ENCODE peak calls at places on chromosomes 6 and 20, in four cellular contexts. V is upper lobe of left lung, F is heart left ventricle, K is Peyer's patch. N is an unnamed sample.

GRCh38 chr6:83292900-83293843 is 100.0 kb downstream of the RWDD2A start:
- DNase-seq in V (no peak), F (no peak), K (no peak), N (no peak)

GRCh38 chr20:48339147-48339985 is 488.4 kb downstream of the PREX1 start:
- DNase-seq in V (no peak), F (no peak), K (no peak), N (no peak)

GRCh38 chr6:163298079-163298807 is 116.3 kb upstream of the QKI start:
- DNase-seq in V (no peak), F (no peak), K (no peak), N (no peak)

GRCh38 chr6:20211037-20211940 is 980 bp downstream of the MBOAT1 start:
- DNase-seq in V (no peak), F (no peak), K (no peak), N (no peak)

GRCh38 chr20:19583532-19584175 is 174.4 kb upstream of the RIN2 start:
- DNase-seq in V (no peak), F (peak; percentile 66), K (peak; percentile 80), N (peak; percentile 55)

GRCh38 chr6:15914553-15914952 is 214.3 kb upstream of the MYLIP start:
- DNase-seq in V (no peak), F (no peak), K (no peak), N (no peak)

GRCh38 chr20:1171461-1172093 is 13.2 kb downstream of the TMEM74B start:
- DNase-seq in V (no peak), F (no peak), K (no peak), N (no peak)

GRCh38 chr20:25019381-25020155 is 27.0 kb upstream of the APMAP start:
- DNase-seq in V (no peak), F (peak; percentile 10), K (peak; percentile 24), N (peak; percentile 81)

GRCh38 chr6:158174514-158174913 is 6.4 kb downstream of the GTF2H5 start:
- DNase-seq in V (no peak), F (no peak), K (no peak), N (no peak)

GRCh38 chr20:37524859-37525708 is 2.6 kb downstream of the BLCAP start:
- DNase-seq in V (no peak), F (no peak), K (peak; percentile 58), N (peak; percentile 44)

GRCh38 chr20:46702447-46703203 is 6.8 kb upstream of the SLC2A10 start:
- DNase-seq in V (no peak), F (no peak), K (no peak), N (no peak)

GRCh38 chr6:155880905-155881304 is 425.3 kb upstream of the NOX3 start:
- DNase-seq in V (no peak), F (no peak), K (no peak), N (peak; percentile 46)

GRCh38 chr20:58245181-58245891 is 16.9 kb upstream of the ANKRD60 start:
- DNase-seq in V (no peak), F (no peak), K (no peak), N (no peak)

GRCh38 chr20:46712056-46712636 is 2.7 kb downstream of the SLC2A10 start:
- DNase-seq in V (no peak), F (no peak), K (no peak), N (no peak)

GRCh38 chr6:147676896-147677295 is 168.4 kb downstream of the SAMD5 start:
- DNase-seq in V (no peak), F (no peak), K (no peak), N (no peak)

GRCh38 chr6:39330476-39330875 is 8.0 kb upstream of the KCNK16 start:
- DNase-seq in V (no peak), F (peak; percentile 54), K (no peak), N (no peak)

GRCh38 chr6:16800942-16801341 is 39.7 kb upstream of the ATXN1 start:
- DNase-seq in V (no peak), F (peak; percentile 44), K (no peak), N (no peak)

GRCh38 chr20:32678948-32679347 is 5.2 kb upstream of the C20orf203 start:
- DNase-seq in V (no peak), F (peak; percentile 61), K (no peak), N (peak; percentile 32)

GRCh38 chr6:2579241-2579761 is 171.4 kb downstream of the MYLK4 start:
- DNase-seq in V (peak; percentile 89), F (peak; percentile 58), K (no peak), N (no peak)

GRCh38 chr20:62887147-62887859 is 25.7 kb upstream of the TCFL5 start:
- DNase-seq in V (no peak), F (peak; percentile 73), K (peak; percentile 82), N (peak; percentile 50)

GRCh38 chr20:43721429-43722152 is 5.2 kb downstream of the GTSF1L start:
- DNase-seq in V (peak; percentile 58), F (no peak), K (no peak), N (no peak)

GRCh38 chr20:52682271-52682670 is 289.9 kb upstream of the TSHZ2 start:
- DNase-seq in V (no peak), F (no peak), K (no peak), N (no peak)

GRCh38 chr6:166691741-166692140 is 64.7 kb upstream of the RPS6KA2 start:
- DNase-seq in V (no peak), F (no peak), K (no peak), N (no peak)

GRCh38 chr20:61127311-61128044 is 124.6 kb upstream of the CDH4 start:
- DNase-seq in V (peak; percentile 50), F (no peak), K (no peak), N (no peak)

GRCh38 chr6:22468566-22468965 is 100.8 kb upstream of the HDGFL1 start:
- DNase-seq in V (no peak), F (no peak), K (no peak), N (no peak)

GRCh38 chr20:19890358-19891117 is 126.6 kb upstream of the NAA20 start:
- DNase-seq in V (no peak), F (no peak), K (no peak), N (no peak)

GRCh38 chr6:3013486-3013885 is 13.8 kb downstream of the NQO2 start:
- DNase-seq in V (no peak), F (peak; percentile 54), K (no peak), N (no peak)

DNA sequence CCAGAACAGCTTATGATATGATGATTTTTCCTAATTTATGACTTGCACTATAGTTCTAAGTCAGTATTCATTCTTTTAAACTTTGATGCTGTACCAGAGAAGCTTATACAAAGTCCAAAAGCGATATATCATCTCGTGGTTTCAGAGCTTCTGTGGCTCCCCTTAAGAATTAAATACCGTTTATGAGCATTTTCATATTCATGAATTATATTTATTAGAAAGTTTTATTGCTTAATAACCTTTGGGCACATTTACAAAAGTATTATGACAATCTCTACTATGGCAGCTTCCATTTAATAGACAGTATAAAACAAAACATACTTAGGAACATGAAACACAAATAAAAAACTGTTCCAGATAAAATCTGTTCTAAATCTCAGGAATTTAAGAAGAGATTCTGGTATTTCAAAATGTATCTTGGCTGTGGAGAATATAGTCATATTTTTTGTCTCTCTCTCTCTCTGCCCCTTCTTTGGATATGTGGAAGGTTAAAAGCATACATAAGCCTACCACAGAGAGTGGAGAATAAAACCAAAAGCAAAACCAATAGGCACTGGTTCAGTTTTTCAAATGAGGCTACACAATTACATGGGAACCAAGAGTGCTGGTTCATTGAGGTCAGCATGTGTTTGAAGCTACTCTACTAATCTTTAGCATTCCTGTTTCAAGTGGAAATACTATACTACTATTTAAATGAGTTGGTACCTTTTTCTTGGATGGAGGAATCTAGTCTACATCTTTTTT is 884.5 kb upstream of the GJE1 start:
- DNase-seq in V (no peak), F (no peak), K (no peak), N (no peak)
- H3K4me3 ChIP-seq in V (no peak overlapping the region), F (no peak overlapping the region), K (no peak overlapping the region), N (no peak overlapping the region)

GRCh38 chr6:31558631-31559500 is 11.5 kb downstream of the NFKBIL1 start:
- DNase-seq in V (no peak), F (peak; percentile 51), K (peak; percentile 81), N (no peak)
- TF ChIP-seq POLR2A in V (no peak), F (no peak), K (no peak), N (no peak)

DNA sequence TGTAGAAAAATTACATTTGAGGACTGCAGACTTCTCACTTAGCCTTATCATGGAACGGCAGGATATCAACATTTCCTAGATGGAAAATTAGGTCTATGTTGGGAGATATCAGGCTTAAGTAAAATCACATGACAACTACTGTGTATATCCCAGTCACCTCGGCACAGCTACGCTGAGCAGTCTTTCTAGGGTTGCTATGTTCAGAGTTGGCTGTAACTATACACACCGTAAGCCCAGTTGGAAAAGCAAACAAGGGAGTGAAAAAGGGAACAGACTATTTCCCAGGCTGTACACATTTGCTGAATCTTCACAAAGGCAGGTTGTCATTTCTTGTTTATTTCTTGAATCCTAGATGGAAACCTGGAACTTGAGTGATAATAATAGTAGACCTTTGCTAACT is 80.7 kb upstream of the PTPRK start:
- DNase-seq in V (no peak), F (peak; percentile 22), K (no peak), N (no peak)
- TF ChIP-seq CTCF in V (no peak), F (no peak), K (no peak), N (no peak)

GRCh38 chr6:33430991-33431879 is 11.4 kb downstream of the SYNGAP1 start:
- DNase-seq in V (peak; percentile 90), F (peak; percentile 63), K (peak; percentile 88), N (no peak)
- H3K4me3 ChIP-seq in V (no peak overlapping the region), F (no peak overlapping the region), K (peak overlapping the region; percentile 16), N (no peak overlapping the region)

GRCh38 chr20:33828912-33829560 is 17.9 kb downstream of the CHMP4B start:
- DNase-seq in V (no peak), F (no peak), K (no peak), N (no peak)

GRCh38 chr20:33827629-33828325 is 16.6 kb downstream of the CHMP4B start:
- DNase-seq in V (no peak), F (no peak), K (no peak), N (no peak)

GRCh38 chr20:33827109-33827508 is 16.0 kb downstream of the CHMP4B start:
- DNase-seq in V (no peak), F (no peak), K (no peak), N (no peak)

GRCh38 chr20:33829636-33830035 is 18.5 kb downstream of the CHMP4B start:
- DNase-seq in V (no peak), F (no peak), K (no peak), N (no peak)

GRCh38 chr20:33828326-33828834 is 17.2 kb downstream of the CHMP4B start:
- DNase-seq in V (no peak), F (no peak), K (no peak), N (no peak)
- TF ChIP-seq POLR2A in V (no peak), F (no peak), K (no peak), N (no peak)

GRCh38 chr20:36504295-36504694 is 37.0 kb upstream of the MYL9 start:
- DNase-seq in V (no peak), F (no peak), K (no peak), N (no peak)

GRCh38 chr20:36507746-36508145 is 33.6 kb upstream of the MYL9 start:
- DNase-seq in V (no peak), F (no peak), K (peak; percentile 42), N (no peak)

GRCh38 chr20:36501367-36502006 is 39.8 kb upstream of the MYL9 start:
- DNase-seq in V (no peak), F (no peak), K (peak; percentile 23), N (no peak)

GRCh38 chr20:36506253-36506652 is 35.1 kb upstream of the MYL9 start:
- DNase-seq in V (no peak), F (no peak), K (peak; percentile 29), N (no peak)
- TF ChIP-seq CTCF in V (no peak), F (peak; percentile 8), K (peak; percentile 20), N (no peak)

GRCh38 chr6:10945845-10946244 is 59.0 kb downstream of the SYCP2L start:
- DNase-seq in V (no peak), F (no peak), K (no peak), N (no peak)
- H3K4me3 ChIP-seq in V (no peak overlapping the region), F (no peak overlapping the region), K (no peak overlapping the region), N (no peak overlapping the region)